ENCODE peak calls at places on chromosomes 1 and 21, in four cellular contexts. C, D, W and J are unnamed samples.

GRCh38 chr1:44016081-44016874 is 15.0 kb downstream of the SLC6A9 start:
- DNase-seq in W (no peak), D (no peak), C (no peak), J (no peak)

GRCh38 chr1:215284966-215285365 is 202.4 kb downstream of the KCNK2 start:
- DNase-seq in D (no peak), W (no peak), C (no peak), J (no peak)

GRCh38 chr1:236502972-236503639 is 20.7 kb upstream of the LGALS8 start:
- DNase-seq in D (peak; percentile 80), C (peak; percentile 81), W (no peak), J (peak; percentile 76)

GRCh38 chr1:10958614-10959013 is 53.8 kb upstream of the TARDBP start:
- DNase-seq in D (no peak), W (no peak), C (no peak), J (no peak)

GRCh38 chr21:36156815-36157670 is at the start of gene DOP1B:
- DNase-seq in D (no peak), W (peak; percentile 43), C (no peak), J (no peak)

GRCh38 chr1:38603907-38604306 is 255.7 kb downstream of the RRAGC start:
- DNase-seq in W (no peak), D (no peak), C (no peak), J (no peak)

GRCh38 chr1:161382214-161383019 is 14.7 kb upstream of the CFAP126 start:
- DNase-seq in W (peak; percentile 74), D (peak; percentile 91), C (no peak), J (peak; percentile 85)

GRCh38 chr1:116286541-116286971 is 86.5 kb upstream of the ATP1A1 start:
- DNase-seq in D (peak; percentile 13), W (no peak), C (no peak), J (peak; percentile 23)

GRCh38 chr1:1352784-1353388 is 3.7 kb upstream of the DVL1 start:
- DNase-seq in C (no peak), D (no peak), W (peak; percentile 76), J (no peak)

GRCh38 chr1:52403566-52404115 is 582 bp downstream of the ORC1 start:
- DNase-seq in C (no peak), D (peak; percentile 87), W (peak; percentile 80), J (peak; percentile 76)

GRCh38 chr1:112629256-112629655 is 9.6 kb downstream of the CAPZA1 start:
- DNase-seq in W (no peak), D (no peak), C (no peak), J (no peak)

GRCh38 chr21:43797925-43798715 is 8.7 kb downstream of the RRP1 start:
- DNase-seq in D (no peak), W (no peak), C (no peak), J (no peak)

GRCh38 chr1:168157638-168158037 is 20.9 kb upstream of the GPR161 start:
- DNase-seq in C (no peak), W (no peak), D (no peak), J (no peak)

GRCh38 chr1:36400825-36401601 is 3.3 kb upstream of the LSM10 start:
- DNase-seq in D (no peak), W (no peak), C (no peak), J (peak; percentile 45)

GRCh38 chr1:68231627-68232303 is 558 bp downstream of the WLS start:
- DNase-seq in W (no peak), C (peak; percentile 10), D (no peak), J (peak; percentile 85)

GRCh38 chr21:16492356-16492755 is 762.6 kb downstream of the USP25 start:
- DNase-seq in C (no peak), W (no peak), D (no peak), J (no peak)

GRCh38 chr1:33176362-33176850 is 5.4 kb downstream of the TRIM62 start:
- DNase-seq in W (no peak), C (peak; percentile 24), D (no peak), J (no peak)

GRCh38 chr1:32753532-32754281 is 51.1 kb upstream of the SYNC start:
- DNase-seq in C (peak; percentile 89), W (peak; percentile 76), D (peak; percentile 59), J (peak; percentile 54)

GRCh38 chr1:224543453-224543852 is 72.7 kb upstream of the CNIH3 start:
- DNase-seq in D (no peak), C (peak; percentile 9), W (no peak), J (no peak)

GRCh38 chr1:78090734-78091133 is 45.0 kb downstream of the GIPC2 start:
- DNase-seq in C (no peak), W (no peak), D (no peak), J (no peak)

GRCh38 chr1:18722270-18722669 is 91.6 kb downstream of the PAX7 start:
- DNase-seq in D (no peak), C (no peak), W (no peak), J (no peak)

GRCh38 chr1:75722966-75723365 is 1.5 kb upstream of the ACADM start:
- DNase-seq in C (no peak), W (no peak), D (no peak), J (no peak)

GRCh38 chr1:114236517-114236916 is 82.8 kb upstream of the SYT6 start:
- DNase-seq in W (no peak), C (no peak), D (no peak), J (no peak)

GRCh38 chr1:17347769-17348592 is 24.0 kb upstream of the PADI6 start:
- DNase-seq in D (peak; percentile 98), C (peak; percentile 75), W (no peak), J (peak; percentile 34)

GRCh38 chr1:101346419-101346818 is 109.6 kb downstream of the S1PR1 start:
- DNase-seq in C (no peak), D (no peak), W (no peak), J (no peak)
- H3K4me3 ChIP-seq in C (no peak overlapping the region), D (no peak overlapping the region), W (no peak overlapping the region), J (no peak overlapping the region)

DNA sequence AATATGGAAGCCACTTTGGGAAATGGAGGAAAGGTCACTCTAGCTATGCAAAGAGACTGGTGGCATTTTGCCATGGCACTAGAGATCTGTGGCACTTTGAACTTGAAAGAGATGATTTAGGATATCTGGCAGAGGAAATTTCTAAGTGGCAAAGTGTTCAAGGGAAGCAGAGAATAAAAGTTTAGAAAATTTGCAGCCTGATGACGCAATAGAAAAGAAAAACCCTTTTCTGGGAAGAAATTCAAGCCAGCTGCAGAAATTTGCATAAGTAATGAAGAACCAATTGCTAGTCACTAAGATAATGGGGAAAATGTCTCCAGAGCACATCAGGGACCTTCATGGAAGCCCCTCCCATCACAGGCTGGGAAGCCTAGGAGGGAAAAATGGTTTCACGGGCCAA is 191.1 kb upstream of the B3GALT2 start:
- DNase-seq in W (no peak), C (no peak), D (no peak), J (no peak)
- H3K4me3 ChIP-seq in W (no peak overlapping the region), C (no peak overlapping the region), D (no peak overlapping the region), J (no peak overlapping the region)

GRCh38 chr1:22431965-22432364 is 19.7 kb upstream of the ZBTB40 start:
- DNase-seq in D (no peak), W (peak; percentile 11), C (no peak), J (no peak)

DNA sequence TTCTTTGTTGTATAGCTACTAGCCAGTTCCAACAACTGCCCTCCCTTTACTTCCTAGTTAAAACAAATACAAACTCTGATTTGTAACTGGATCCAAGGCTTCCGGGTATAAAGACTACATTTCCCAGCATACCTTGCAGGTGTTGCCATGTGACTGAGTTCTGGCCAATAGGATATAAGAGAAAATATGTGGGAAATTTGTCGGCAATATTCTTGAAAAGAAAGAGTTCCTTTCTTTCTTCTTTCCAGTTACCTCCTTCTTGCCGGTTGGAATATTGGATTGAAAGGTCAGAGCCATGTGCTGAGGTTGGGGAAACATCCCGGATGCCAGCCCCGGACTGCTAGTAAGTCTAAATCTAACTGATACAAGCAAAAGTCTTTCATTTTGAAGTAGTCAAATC is 23.0 kb upstream of the ZBTB40 start:
- DNase-seq in W (peak; percentile 88), D (peak; percentile 43), C (peak; percentile 35), J (peak; percentile 65)
- H3K4me3 ChIP-seq in W (peak overlapping the region; percentile 77), D (peak overlapping the region; percentile 7), C (peak overlapping the region; percentile 76), J (peak overlapping the region; percentile 41)

DNA sequence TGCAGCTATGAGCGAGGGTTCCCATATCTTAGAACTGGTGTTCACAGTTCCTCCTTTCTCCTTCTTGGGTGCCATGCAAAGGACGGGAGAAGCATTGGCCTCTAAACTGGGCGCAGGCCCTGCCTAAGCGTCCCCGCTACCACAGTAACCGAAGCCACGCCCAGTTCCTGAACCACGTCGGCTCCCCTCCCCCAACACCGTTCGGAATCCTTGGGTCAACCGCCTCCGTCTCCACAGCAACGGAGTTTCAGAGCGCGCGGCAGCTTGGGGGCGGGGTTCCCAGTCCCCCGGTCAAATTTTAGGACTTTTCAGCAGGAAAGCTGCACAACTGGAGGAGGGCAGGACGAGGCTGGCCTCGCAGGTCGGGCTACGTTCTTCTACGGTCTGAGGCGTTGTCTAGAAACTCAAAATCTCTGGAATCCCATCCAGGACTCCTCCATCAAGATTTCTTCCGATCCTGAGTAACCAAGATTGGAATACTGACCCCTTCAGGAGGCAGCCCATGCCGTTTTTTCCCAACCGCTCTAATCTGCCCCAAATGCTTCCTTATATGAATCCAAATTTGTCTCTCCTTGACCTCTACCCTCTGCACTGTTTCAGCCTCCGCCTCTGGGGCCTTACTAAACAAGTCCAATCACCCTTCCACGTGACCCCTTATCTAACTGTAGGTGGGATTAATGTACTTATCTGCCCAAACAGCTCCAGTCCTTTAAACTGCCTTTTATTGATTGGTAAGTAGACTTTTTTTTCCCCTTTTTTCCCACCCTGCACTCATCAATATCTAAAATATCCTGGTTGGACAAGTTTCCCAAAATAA is at the start of gene SPAG17:
- DNase-seq in C (peak; percentile 13), W (no peak), D (peak; percentile 64), J (peak; percentile 40)
- H3K4me3 ChIP-seq in C (no peak within 1 kb of the TSS), W (no peak within 1 kb of the TSS), D (peak within 1 kb of the TSS; percentile 43), J (peak within 1 kb of the TSS; percentile 45)

GRCh38 chr1:100538935-100539835 is 1.2 kb downstream of the GPR88 start:
- DNase-seq in D (no peak), W (no peak), C (no peak), J (no peak)
- H3K4me3 ChIP-seq in D (peak overlapping the region; percentile 18), W (no peak overlapping the region), C (no peak overlapping the region), J (peak overlapping the region; percentile 29)

DNA sequence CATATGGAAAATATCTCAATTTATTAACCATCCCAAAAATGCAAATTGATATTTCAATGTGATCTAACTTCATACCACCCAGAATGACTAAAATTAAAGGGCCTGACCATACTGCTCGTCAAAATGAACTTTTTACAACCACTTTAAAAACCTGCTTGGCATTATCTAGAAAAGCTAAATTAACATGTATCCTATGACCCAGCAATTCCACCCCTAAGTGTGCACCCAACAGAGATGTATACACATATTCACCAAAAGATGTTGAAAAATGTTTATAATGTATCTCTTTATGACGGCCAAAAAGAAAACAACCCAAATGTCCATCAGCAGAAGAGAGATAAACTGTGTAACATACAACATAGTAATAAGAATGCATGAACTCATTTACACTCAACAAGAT is 1.6 kb upstream of the BCAR3 start:
- DNase-seq in W (no peak), D (no peak), C (no peak), J (no peak)
- H3K4me3 ChIP-seq in W (no peak overlapping the region), D (no peak overlapping the region), C (peak overlapping the region; percentile 80), J (no peak overlapping the region)

GRCh38 chr1:27605300-27605766 is 1.4 kb upstream of the AHDC1 start:
- DNase-seq in D (no peak), C (no peak), W (no peak), J (no peak)

GRCh38 chr1:27607239-27607804 is 3.4 kb upstream of the AHDC1 start:
- DNase-seq in D (no peak), C (no peak), W (no peak), J (peak; percentile 61)

GRCh38 chr1:27604579-27605299 is 795 bp upstream of the AHDC1 start:
- DNase-seq in D (no peak), C (no peak), W (no peak), J (no peak)

GRCh38 chr1:27605796-27606707 is 2.1 kb upstream of the AHDC1 start:
- DNase-seq in D (peak; percentile 36), W (peak; percentile 79), C (peak; percentile 33), J (peak; percentile 70)

GRCh38 chr1:27606708-27607238 is 2.8 kb upstream of the AHDC1 start:
- DNase-seq in D (peak; percentile 47), W (no peak), C (no peak), J (no peak)
- H3K4me3 ChIP-seq in D (no peak overlapping the region), W (no peak overlapping the region), C (no peak overlapping the region), J (no peak overlapping the region)